ENCODE peak calls at places on chromosomes 2 and 18, in eight cellular contexts. One of them, this sample, is unnamed.

GRCh38 chr2:205292665-205293295 is 389.5 kb upstream of the NRP2 start:
- DNase-seq in cardiac muscle cell: no peak
- DNase-seq in lower lobe of right lung: no peak
- DNase-seq in ovary: no peak
- DNase-seq in hepatocyte: no peak
- DNase-seq in fibroblast of lung: no peak
- DNase-seq in BE2C: no peak
- DNase-seq in tibial nerve: no peak
- DNase-seq in this sample: no peak

GRCh38 chr2:223076573-223076972 is 24.6 kb downstream of the KCNE4 start:
- DNase-seq in cardiac muscle cell: no peak
- DNase-seq in lower lobe of right lung: no peak
- DNase-seq in ovary: no peak
- DNase-seq in hepatocyte: no peak
- DNase-seq in fibroblast of lung: peak; percentile 98
- DNase-seq in BE2C: no peak
- DNase-seq in tibial nerve: no peak
- DNase-seq in this sample: peak; percentile 17

GRCh38 chr2:31271851-31272267 is 37.9 kb downstream of the EHD3 start:
- DNase-seq in cardiac muscle cell: no peak
- DNase-seq in lower lobe of right lung: no peak
- DNase-seq in ovary: no peak
- DNase-seq in hepatocyte: no peak
- DNase-seq in fibroblast of lung: peak; percentile 54
- DNase-seq in BE2C: no peak
- DNase-seq in tibial nerve: no peak
- DNase-seq in this sample: no peak

GRCh38 chr2:2904721-2905340 is 472.8 kb downstream of the EIPR1 start:
- DNase-seq in cardiac muscle cell: no peak
- DNase-seq in lower lobe of right lung: no peak
- DNase-seq in ovary: no peak
- DNase-seq in hepatocyte: no peak
- DNase-seq in fibroblast of lung: no peak
- DNase-seq in BE2C: peak; percentile 60
- DNase-seq in tibial nerve: no peak
- DNase-seq in this sample: no peak

GRCh38 chr2:70086278-70086837 is 919 bp upstream of the PCBP1 start:
- DNase-seq in cardiac muscle cell: peak; percentile 62
- DNase-seq in lower lobe of right lung: peak; percentile 86
- DNase-seq in ovary: peak; percentile 76
- DNase-seq in hepatocyte: peak; percentile 84
- DNase-seq in fibroblast of lung: peak; percentile 83
- DNase-seq in BE2C: peak; percentile 26
- DNase-seq in tibial nerve: peak; percentile 76
- DNase-seq in this sample: no peak

GRCh38 chr2:149716687-149717086 is 129.1 kb upstream of the MMADHC start:
- DNase-seq in cardiac muscle cell: peak; percentile 33
- DNase-seq in lower lobe of right lung: no peak
- DNase-seq in ovary: no peak
- DNase-seq in hepatocyte: no peak
- DNase-seq in fibroblast of lung: peak; percentile 45
- DNase-seq in BE2C: no peak
- DNase-seq in tibial nerve: no peak
- DNase-seq in this sample: no peak

GRCh38 chr2:177393381-177393780 is 808 bp downstream of the AGPS start:
- DNase-seq in cardiac muscle cell: no peak
- DNase-seq in lower lobe of right lung: no peak
- DNase-seq in ovary: no peak
- DNase-seq in hepatocyte: peak; percentile 28
- DNase-seq in fibroblast of lung: peak; percentile 22
- DNase-seq in BE2C: no peak
- DNase-seq in tibial nerve: no peak
- DNase-seq in this sample: no peak

GRCh38 chr2:163665817-163666216 is 70.0 kb downstream of the FIGN start:
- DNase-seq in cardiac muscle cell: no peak
- DNase-seq in lower lobe of right lung: no peak
- DNase-seq in ovary: no peak
- DNase-seq in hepatocyte: no peak
- DNase-seq in fibroblast of lung: peak; percentile 27
- DNase-seq in BE2C: no peak
- DNase-seq in tibial nerve: no peak
- DNase-seq in this sample: no peak

GRCh38 chr2:69387770-69388481 is 899 bp upstream of the GFPT1 start:
- DNase-seq in cardiac muscle cell: peak; percentile 1
- DNase-seq in lower lobe of right lung: no peak
- DNase-seq in ovary: no peak
- DNase-seq in hepatocyte: peak; percentile 34
- DNase-seq in fibroblast of lung: no peak
- DNase-seq in BE2C: no peak
- DNase-seq in tibial nerve: no peak
- DNase-seq in this sample: no peak

GRCh38 chr18:52150050-52150449 is 189.9 kb upstream of the DCC start:
- DNase-seq in cardiac muscle cell: no peak
- DNase-seq in lower lobe of right lung: no peak
- DNase-seq in ovary: no peak
- DNase-seq in hepatocyte: no peak
- DNase-seq in fibroblast of lung: no peak
- DNase-seq in BE2C: no peak
- DNase-seq in tibial nerve: no peak
- DNase-seq in this sample: peak; percentile 59

GRCh38 chr18:55861266-55861665 is 273.3 kb upstream of the TCF4 start:
- DNase-seq in cardiac muscle cell: no peak
- DNase-seq in lower lobe of right lung: no peak
- DNase-seq in ovary: no peak
- DNase-seq in hepatocyte: peak; percentile 15
- DNase-seq in fibroblast of lung: peak; percentile 65
- DNase-seq in BE2C: peak; percentile 22
- DNase-seq in tibial nerve: no peak
- DNase-seq in this sample: no peak

GRCh38 chr2:72994282-72994990 is 77.1 kb downstream of the SFXN5 start:
- DNase-seq in cardiac muscle cell: no peak
- DNase-seq in lower lobe of right lung: no peak
- DNase-seq in ovary: peak; percentile 4
- DNase-seq in hepatocyte: no peak
- DNase-seq in fibroblast of lung: no peak
- DNase-seq in BE2C: no peak
- DNase-seq in tibial nerve: no peak
- DNase-seq in this sample: no peak

GRCh38 chr2:47653909-47654789 is 128.8 kb upstream of the MSH6 start:
- DNase-seq in cardiac muscle cell: peak; percentile 60
- DNase-seq in lower lobe of right lung: no peak
- DNase-seq in ovary: peak; percentile 42
- DNase-seq in hepatocyte: peak; percentile 21
- DNase-seq in fibroblast of lung: peak; percentile 25
- DNase-seq in BE2C: peak; percentile 50
- DNase-seq in tibial nerve: no peak
- DNase-seq in this sample: no peak

GRCh38 chr2:201450910-201451329 is 338 bp downstream of the TRAK2 start:
- DNase-seq in cardiac muscle cell: no peak
- DNase-seq in lower lobe of right lung: no peak
- DNase-seq in ovary: no peak
- DNase-seq in hepatocyte: no peak
- DNase-seq in fibroblast of lung: no peak
- DNase-seq in BE2C: no peak
- DNase-seq in tibial nerve: no peak
- DNase-seq in this sample: no peak

GRCh38 chr18:25795178-25795577 is 295.2 kb downstream of the SS18 start:
- DNase-seq in cardiac muscle cell: no peak
- DNase-seq in lower lobe of right lung: no peak
- DNase-seq in ovary: no peak
- DNase-seq in hepatocyte: no peak
- DNase-seq in fibroblast of lung: no peak
- DNase-seq in BE2C: no peak
- DNase-seq in tibial nerve: no peak
- DNase-seq in this sample: no peak

GRCh38 chr2:240203842-240204270 is 63.4 kb upstream of the OTOS start:
- DNase-seq in cardiac muscle cell: no peak
- DNase-seq in lower lobe of right lung: no peak
- DNase-seq in ovary: no peak
- DNase-seq in hepatocyte: no peak
- DNase-seq in fibroblast of lung: no peak
- DNase-seq in BE2C: no peak
- DNase-seq in tibial nerve: no peak
- DNase-seq in this sample: no peak

GRCh38 chr2:163142618-163143017 is 304.1 kb upstream of the KCNH7 start:
- DNase-seq in cardiac muscle cell: no peak
- DNase-seq in lower lobe of right lung: no peak
- DNase-seq in ovary: no peak
- DNase-seq in hepatocyte: no peak
- DNase-seq in fibroblast of lung: no peak
- DNase-seq in BE2C: no peak
- DNase-seq in tibial nerve: no peak
- DNase-seq in this sample: no peak

GRCh38 chr2:197575987-197576386 is 60.1 kb downstream of the MOB4 start:
- DNase-seq in cardiac muscle cell: no peak
- DNase-seq in lower lobe of right lung: no peak
- DNase-seq in ovary: no peak
- DNase-seq in hepatocyte: peak; percentile 33
- DNase-seq in fibroblast of lung: peak; percentile 56
- DNase-seq in BE2C: no peak
- DNase-seq in tibial nerve: peak; percentile 35
- DNase-seq in this sample: no peak

GRCh38 chr2:12050381-12050780 is 303.9 kb downstream of the LPIN1 start:
- DNase-seq in cardiac muscle cell: no peak
- DNase-seq in lower lobe of right lung: no peak
- DNase-seq in ovary: no peak
- DNase-seq in hepatocyte: peak; percentile 23
- DNase-seq in fibroblast of lung: peak; percentile 75
- DNase-seq in BE2C: no peak
- DNase-seq in tibial nerve: peak; percentile 11
- DNase-seq in this sample: no peak

GRCh38 chr2:240520143-240520973 is 37.4 kb downstream of the ANKMY1 start:
- DNase-seq in cardiac muscle cell: no peak
- DNase-seq in lower lobe of right lung: no peak
- DNase-seq in ovary: no peak
- DNase-seq in hepatocyte: no peak
- DNase-seq in fibroblast of lung: no peak
- DNase-seq in BE2C: no peak
- DNase-seq in tibial nerve: no peak
- DNase-seq in this sample: no peak

GRCh38 chr18:35376393-35376741 is 770 bp downstream of the ZNF396 start:
- DNase-seq in cardiac muscle cell: no peak
- DNase-seq in lower lobe of right lung: peak; percentile 73
- DNase-seq in ovary: no peak
- DNase-seq in hepatocyte: peak; percentile 30
- DNase-seq in fibroblast of lung: no peak
- DNase-seq in BE2C: no peak
- DNase-seq in tibial nerve: no peak
- DNase-seq in this sample: no peak

GRCh38 chr2:23446916-23447315 is 61.9 kb downstream of the KLHL29 start:
- DNase-seq in cardiac muscle cell: no peak
- DNase-seq in lower lobe of right lung: no peak
- DNase-seq in ovary: no peak
- DNase-seq in hepatocyte: no peak
- DNase-seq in fibroblast of lung: no peak
- DNase-seq in BE2C: no peak
- DNase-seq in tibial nerve: no peak
- DNase-seq in this sample: no peak

GRCh38 chr2:75200140-75200985 is 1.0 kb upstream of the TACR1 start:
- DNase-seq in cardiac muscle cell: peak; percentile 67
- DNase-seq in lower lobe of right lung: peak; percentile 72
- DNase-seq in ovary: peak; percentile 52
- DNase-seq in hepatocyte: peak; percentile 35
- DNase-seq in fibroblast of lung: peak; percentile 58
- DNase-seq in BE2C: peak; percentile 52
- DNase-seq in tibial nerve: no peak
- DNase-seq in this sample: no peak

GRCh38 chr2:120886967-120887672 is 151.5 kb downstream of the GLI2 start:
- DNase-seq in cardiac muscle cell: peak; percentile 52
- DNase-seq in lower lobe of right lung: peak; percentile 44
- DNase-seq in ovary: no peak
- DNase-seq in hepatocyte: no peak
- DNase-seq in fibroblast of lung: peak; percentile 58
- DNase-seq in BE2C: no peak
- DNase-seq in tibial nerve: no peak
- DNase-seq in this sample: no peak

GRCh38 chr2:75466708-75467311 is 93.9 kb downstream of the EVA1A start:
- DNase-seq in cardiac muscle cell: peak; percentile 54
- DNase-seq in lower lobe of right lung: peak; percentile 43
- DNase-seq in ovary: no peak
- DNase-seq in hepatocyte: peak; percentile 34
- DNase-seq in fibroblast of lung: peak; percentile 36
- DNase-seq in BE2C: peak; percentile 42
- DNase-seq in tibial nerve: no peak
- DNase-seq in this sample: no peak

GRCh38 chr2:26462100-26462499 is 15.8 kb downstream of the OTOF start:
- DNase-seq in cardiac muscle cell: no peak
- DNase-seq in lower lobe of right lung: peak; percentile 34
- DNase-seq in ovary: no peak
- DNase-seq in hepatocyte: no peak
- DNase-seq in fibroblast of lung: no peak
- DNase-seq in BE2C: peak; percentile 32
- DNase-seq in tibial nerve: no peak
- DNase-seq in this sample: no peak

GRCh38 chr18:47917923-47918610 is 12.4 kb downstream of the SMAD2 start:
- DNase-seq in cardiac muscle cell: no peak
- DNase-seq in lower lobe of right lung: no peak
- DNase-seq in ovary: no peak
- DNase-seq in hepatocyte: no peak
- DNase-seq in fibroblast of lung: no peak
- DNase-seq in BE2C: no peak
- DNase-seq in tibial nerve: no peak
- DNase-seq in this sample: no peak

GRCh38 chr18:9614401-9615279 is at the start of gene PPP4R1:
- DNase-seq in cardiac muscle cell: peak; percentile 89
- DNase-seq in lower lobe of right lung: peak; percentile 90
- DNase-seq in ovary: peak; percentile 85
- DNase-seq in hepatocyte: peak; percentile 90
- DNase-seq in fibroblast of lung: peak; percentile 72
- DNase-seq in BE2C: peak; percentile 74
- DNase-seq in tibial nerve: peak; percentile 47
- DNase-seq in this sample: no peak
- H3K4me1 ChIP-seq in cardiac muscle cell: peaks cover 14% of the 10 kb centered on the region
- H3K4me1 ChIP-seq in lower lobe of right lung: peaks cover 52% of the 10 kb centered on the region
- H3K4me1 ChIP-seq in ovary: peaks cover 3% of the 10 kb centered on the region
- H3K4me1 ChIP-seq in hepatocyte: peaks cover 15% of the 10 kb centered on the region
- H3K4me1 ChIP-seq in fibroblast of lung: peaks cover 14% of the 10 kb centered on the region
- H3K4me1 ChIP-seq in BE2C: no peaks in the 10 kb centered on the region
- H3K4me1 ChIP-seq in tibial nerve: peaks cover 20% of the 10 kb centered on the region
- H3K4me1 ChIP-seq in this sample: peaks cover 54% of the 10 kb centered on the region

GRCh38 chr2:203853271-203853670 is 14.3 kb upstream of the CTLA4 start:
- DNase-seq in cardiac muscle cell: no peak
- DNase-seq in lower lobe of right lung: no peak
- DNase-seq in ovary: no peak
- DNase-seq in hepatocyte: no peak
- DNase-seq in fibroblast of lung: no peak
- DNase-seq in BE2C: no peak
- DNase-seq in tibial nerve: no peak
- DNase-seq in this sample: no peak
- H3K4me1 ChIP-seq in cardiac muscle cell: no peaks in the 10 kb centered on the region
- H3K4me1 ChIP-seq in lower lobe of right lung: no peaks in the 10 kb centered on the region
- H3K4me1 ChIP-seq in ovary: no peaks in the 10 kb centered on the region
- H3K4me1 ChIP-seq in hepatocyte: no peaks in the 10 kb centered on the region
- H3K4me1 ChIP-seq in fibroblast of lung: no peaks in the 10 kb centered on the region
- H3K4me1 ChIP-seq in BE2C: no peaks in the 10 kb centered on the region
- H3K4me1 ChIP-seq in tibial nerve: no peaks in the 10 kb centered on the region
- H3K4me1 ChIP-seq in this sample: no peaks in the 10 kb centered on the region

GRCh38 chr18:70385474-70385873 is 96.6 kb downstream of the SOCS6 start:
- DNase-seq in cardiac muscle cell: no peak
- DNase-seq in lower lobe of right lung: no peak
- DNase-seq in ovary: no peak
- DNase-seq in hepatocyte: no peak
- DNase-seq in fibroblast of lung: no peak
- DNase-seq in BE2C: peak; percentile 12
- DNase-seq in tibial nerve: no peak
- DNase-seq in this sample: no peak
- H3K4me1 ChIP-seq in cardiac muscle cell: peaks cover 11% of the 10 kb centered on the region
- H3K4me1 ChIP-seq in lower lobe of right lung: no peaks in the 10 kb centered on the region
- H3K4me1 ChIP-seq in ovary: no peaks in the 10 kb centered on the region
- H3K4me1 ChIP-seq in hepatocyte: peaks cover 5% of the 10 kb centered on the region
- H3K4me1 ChIP-seq in fibroblast of lung: peaks cover 24% of the 10 kb centered on the region
- H3K4me1 ChIP-seq in BE2C: peaks cover 3% of the 10 kb centered on the region
- H3K4me1 ChIP-seq in tibial nerve: no peaks in the 10 kb centered on the region
- H3K4me1 ChIP-seq in this sample: peaks cover 30% of the 10 kb centered on the region

GRCh38 chr2:33136056-33136455 is 189.3 kb downstream of the LTBP1 start:
- DNase-seq in cardiac muscle cell: no peak
- DNase-seq in lower lobe of right lung: no peak
- DNase-seq in ovary: peak; percentile 55
- DNase-seq in hepatocyte: no peak
- DNase-seq in fibroblast of lung: no peak
- DNase-seq in BE2C: no peak
- DNase-seq in tibial nerve: no peak
- DNase-seq in this sample: no peak
- H3K4me1 ChIP-seq in cardiac muscle cell: peaks cover 43% of the 10 kb centered on the region
- H3K4me1 ChIP-seq in lower lobe of right lung: peaks cover 16% of the 10 kb centered on the region
- H3K4me1 ChIP-seq in ovary: peaks cover 12% of the 10 kb centered on the region
- H3K4me1 ChIP-seq in hepatocyte: peaks cover 8% of the 10 kb centered on the region
- H3K4me1 ChIP-seq in fibroblast of lung: peaks cover 14% of the 10 kb centered on the region
- H3K4me1 ChIP-seq in BE2C: no peaks in the 10 kb centered on the region
- H3K4me1 ChIP-seq in tibial nerve: no peaks in the 10 kb centered on the region
- H3K4me1 ChIP-seq in this sample: peaks cover 32% of the 10 kb centered on the region

This sample was measured in keratinocyte.